ENCODE peak calls at places on chromosome 3, in five cellular contexts. D is AG04450; H is substantia nigra; S is stimulated activated CD4-positive, alpha-beta T cell treated with anti-CD3 and anti-CD28 coated beads, TNF-alpha, amount 100 ng/mL, for 4 hours; W is mesothelial cell of epicardium. B is an unnamed sample.

GRCh38 chr3:137205394-137206060 is 247.7 kb downstream of the IL20RB start:
- DNase-seq in D (no peak), H (no peak), S (no peak), W (no peak), B (no peak)

GRCh38 chr3:53806182-53807116 is 39.8 kb downstream of the CHDH start:
- DNase-seq in D (peak), H (no peak), S (no peak), W (no peak), B (no peak)

GRCh38 chr3:173890091-173890490 is 492.5 kb downstream of the NLGN1 start:
- DNase-seq in D (no peak), H (no peak), S (no peak), W (no peak), B (no peak)

GRCh38 chr3:63617391-63617790 is 35.1 kb upstream of the SNTN start:
- DNase-seq in D (no peak), H (no peak), S (no peak), W (no peak), B (no peak)

GRCh38 chr3:152019516-152019915 is 146.1 kb downstream of the SUCNR1 start:
- DNase-seq in D (no peak), H (no peak), S (no peak), W (no peak), B (no peak)

GRCh38 chr3:13069495-13069894 is 3.7 kb downstream of the IQSEC1 start:
- DNase-seq in D (no peak), H (no peak), S (no peak), W (no peak), B (no peak)

GRCh38 chr3:9732080-9732752 is 681 bp downstream of the BRPF1 start:
- DNase-seq in D (no peak), H (no peak), S (no peak), W (no peak), B (no peak)

GRCh38 chr3:71026634-71027578 is 556.6 kb downstream of the FOXP1 start:
- DNase-seq in D (no peak), H (no peak), S (no peak), W (no peak), B (no peak)

GRCh38 chr3:99128740-99129505 is 227.4 kb upstream of the DCBLD2 start:
- DNase-seq in D (peak), H (no peak), S (no peak), W (no peak), B (no peak)

GRCh38 chr3:37652851-37653250 is 208.8 kb upstream of the CTDSPL start:
- DNase-seq in D (no peak), H (no peak), S (no peak), W (no peak), B (no peak)

GRCh38 chr3:73144276-73144675 is 82.8 kb downstream of the EBLN2 start:
- DNase-seq in D (no peak), H (no peak), S (no peak), W (no peak), B (no peak)

GRCh38 chr3:51282931-51283330 is 102.2 kb upstream of the MANF start:
- DNase-seq in D (peak), H (no peak), S (no peak), W (no peak), B (no peak)

GRCh38 chr3:72152551-72153476 is 367.9 kb upstream of the PROK2 start:
- DNase-seq in D (peak), H (peak), S (no peak), W (peak), B (no peak)